ENCODE peak calls at places on chromosome 14, in eight cellular contexts. O is ascending aorta; C is activated CD8-positive, alpha-beta memory T cell treated with anti-CD3 and anti-CD28 coated beads for 4 hours; I is keratinocyte; M is D341Med; A is hippocampal formation; Y is myocyte; G is stimulated activated CD4-positive, alpha-beta T cell treated with anti-CD3 and anti-CD28 coated beads, Interleukin-4, amount 100 ng/mL, for 1 hour. L is an unnamed sample.

GRCh38 chr14:105974902-105975301 is 448.5 kb downstream of the TMEM121 start:
- DNase-seq in O (no peak), C (peak; percentile 50), I (no peak), M (no peak), A (no peak), Y (peak; percentile 24), G (peak; percentile 65), L (peak; percentile 11)

GRCh38 chr14:33343016-33343415 is 404.3 kb downstream of the NPAS3 start:
- DNase-seq in O (no peak), C (no peak), I (no peak), M (no peak), A (no peak), Y (no peak), G (no peak), L (no peak)

GRCh38 chr14:54450535-54450934 is 9.4 kb upstream of the CNIH1 start:
- DNase-seq in O (no peak), C (no peak), I (no peak), M (no peak), A (no peak), Y (no peak), G (no peak), L (peak; percentile 51)

GRCh38 chr14:23054000-23054811 is 3.1 kb downstream of the CDH24 start:
- DNase-seq in O (no peak), C (no peak), I (no peak), M (peak; percentile 60), A (no peak), Y (no peak), G (peak; percentile 39), L (no peak)

GRCh38 chr14:32967421-32967820 is 28.7 kb downstream of the NPAS3 start:
- DNase-seq in O (no peak), C (no peak), I (no peak), M (no peak), A (no peak), Y (no peak), G (no peak), L (no peak)

GRCh38 chr14:95834491-95834890 is 42.1 kb upstream of the TUNAR start:
- DNase-seq in O (no peak), C (no peak), I (no peak), M (no peak), A (no peak), Y (no peak), G (no peak), L (no peak)

GRCh38 chr14:69615471-69616407 is 4.3 kb downstream of the SUSD6 start:
- DNase-seq in O (no peak), C (no peak), I (no peak), M (no peak), A (peak; percentile 25), Y (peak; percentile 69), G (no peak), L (peak; percentile 60)

GRCh38 chr14:22482085-22482694 is 106.8 kb downstream of the DAD1 start:
- DNase-seq in O (no peak), C (no peak), I (no peak), M (no peak), A (no peak), Y (no peak), G (no peak), L (no peak)

GRCh38 chr14:102544745-102545460 is 35.3 kb upstream of the ANKRD9 start:
- DNase-seq in O (no peak), C (no peak), I (no peak), M (peak; percentile 86), A (no peak), Y (no peak), G (peak; percentile 17), L (no peak)

GRCh38 chr14:103126873-103127304 is 3.6 kb downstream of the TNFAIP2 start:
- DNase-seq in O (no peak), C (no peak), I (no peak), M (peak; percentile 91), A (no peak), Y (no peak), G (no peak), L (no peak)

GRCh38 chr14:22824711-22825359 is 4.9 kb upstream of the MRPL52 start:
- DNase-seq in O (no peak), C (no peak), I (no peak), M (no peak), A (no peak), Y (peak; percentile 92), G (no peak), L (peak; percentile 88)

GRCh38 chr14:48253020-48253419 is 577.6 kb upstream of the MDGA2 start:
- DNase-seq in O (no peak), C (no peak), I (no peak), M (no peak), A (no peak), Y (no peak), G (no peak), L (no peak)

GRCh38 chr14:24403294-24404013 is 4.7 kb downstream of the NYNRIN start:
- DNase-seq in O (no peak), C (no peak), I (no peak), M (no peak), A (no peak), Y (peak; percentile 24), G (no peak), L (peak; percentile 30)

GRCh38 chr14:67846029-67846610 is 26.5 kb downstream of the RAD51B start:
- DNase-seq in O (no peak), C (no peak), I (no peak), M (no peak), A (no peak), Y (no peak), G (no peak), L (no peak)

GRCh38 chr14:54369343-54369742 is 27.5 kb upstream of the CDKN3 start:
- DNase-seq in O (no peak), C (no peak), I (no peak), M (no peak), A (no peak), Y (no peak), G (no peak), L (no peak)

GRCh38 chr14:60616326-60617044 is 32.8 kb downstream of the SIX1 start:
- DNase-seq in O (no peak), C (no peak), I (no peak), M (no peak), A (no peak), Y (no peak), G (no peak), L (no peak)

GRCh38 chr14:69996197-69996596 is 117.0 kb downstream of the SMOC1 start:
- DNase-seq in O (no peak), C (no peak), I (no peak), M (no peak), A (no peak), Y (no peak), G (no peak), L (peak; percentile 53)

GRCh38 chr14:22276913-22277816 is 311.9 kb downstream of the DAD1 start:
- DNase-seq in O (no peak), C (no peak), I (no peak), M (no peak), A (no peak), Y (peak; percentile 36), G (no peak), L (no peak)

L was measured in LHCN-M2.